ENCODE peak calls at places on chromosome 22, in five cellular contexts. M, P, F, N and E are unnamed samples.

GRCh38 chr22:44570476-44571445 is 72.7 kb upstream of the RTL6 start:
- DNase-seq in M (no peak), P (no peak), F (peak), N (no peak), E (no peak)

GRCh38 chr22:20957691-20958440 is 9.2 kb upstream of the AIFM3 start:
- DNase-seq in M (no peak), P (no peak), F (peak), N (peak), E (no peak)

GRCh38 chr22:32355760-32356159 is 1.9 kb upstream of the RFPL3 start:
- DNase-seq in M (no peak), P (no peak), F (no peak), N (no peak), E (no peak)

GRCh38 chr22:18000441-18001039 is 23.8 kb downstream of the MICAL3 start:
- DNase-seq in M (peak), P (no peak), F (peak), N (no peak), E (no peak)

GRCh38 chr22:37817705-37818311 is 5.4 kb upstream of the GALR3 start:
- DNase-seq in M (peak), P (peak), F (peak), N (peak), E (no peak)

GRCh38 chr22:45036154-45036553 is 26.3 kb upstream of the PHF21B start:
- DNase-seq in M (no peak), P (no peak), F (no peak), N (no peak), E (no peak)

GRCh38 chr22:50695421-50696250 is 23.0 kb downstream of the SHANK3 start:
- DNase-seq in M (peak), P (no peak), F (no peak), N (no peak), E (no peak)

GRCh38 chr22:27913162-27913741 is 5.8 kb downstream of the PITPNB start:
- DNase-seq in M (no peak), P (peak), F (peak), N (no peak), E (no peak)

GRCh38 chr22:35589071-35589735 is 27.9 kb downstream of the MB start:
- DNase-seq in M (no peak), P (no peak), F (no peak), N (no peak), E (no peak)

GRCh38 chr22:21032037-21032842 is at the start of gene SLC7A4:
- DNase-seq in M (no peak), P (no peak), F (peak), N (no peak), E (no peak)

GRCh38 chr22:36026741-36027140 is 1.9 kb downstream of the RBFOX2 start:
- DNase-seq in M (peak), P (no peak), F (peak), N (no peak), E (peak)

GRCh38 chr22:24894220-24894975 is 52.1 kb downstream of the LHFPL7 start:
- DNase-seq in M (peak), P (peak), F (peak), N (peak), E (peak)

GRCh38 chr22:17470880-17471500 is 92.3 kb upstream of the SLC25A18 start:
- DNase-seq in M (no peak), P (no peak), F (no peak), N (no peak), E (no peak)

GRCh38 chr22:46861968-46862367 is 99.5 kb downstream of the TBC1D22A start:
- DNase-seq in M (no peak), P (no peak), F (no peak), N (no peak), E (no peak)

GRCh38 chr22:33831207-33831606 is 89.1 kb downstream of the LARGE1 start:
- DNase-seq in M (no peak), P (no peak), F (no peak), N (no peak), E (no peak)

GRCh38 chr22:32850591-32851517 is 49.3 kb downstream of the TIMP3 start:
- DNase-seq in M (no peak), P (peak), F (no peak), N (peak), E (no peak)

GRCh38 chr22:17705565-17706450 is 67.3 kb downstream of the BCL2L13 start:
- DNase-seq in M (no peak), P (no peak), F (no peak), N (no peak), E (no peak)

GRCh38 chr22:39959640-39960447 is at the start of gene TMA7B:
- DNase-seq in M (peak), P (no peak), F (no peak), N (no peak), E (peak)

GRCh38 chr22:22928666-22929380 is 41.2 kb downstream of the IGLL5 start:
- DNase-seq in M (no peak), P (peak), F (no peak), N (peak), E (no peak)

GRCh38 chr22:28044546-28045173 is 125.6 kb upstream of the PITPNB start:
- DNase-seq in M (no peak), P (no peak), F (no peak), N (no peak), E (peak)

GRCh38 chr22:47967841-47968240 is 1205.4 kb downstream of the TBC1D22A start:
- DNase-seq in M (no peak), P (no peak), F (no peak), N (no peak), E (no peak)

GRCh38 chr22:41833369-41834004 is 582 bp downstream of the SREBF2 start:
- DNase-seq in M (peak), P (peak), F (peak), N (peak), E (peak)

GRCh38 chr22:17941501-17942406 is 82.6 kb downstream of the MICAL3 start:
- DNase-seq in M (no peak), P (peak), F (peak), N (no peak), E (no peak)

GRCh38 chr22:39142088-39142667 is 10.3 kb downstream of the CBX7 start:
- DNase-seq in M (no peak), P (no peak), F (no peak), N (no peak), E (no peak)

GRCh38 chr22:19123936-19124335 is 1.7 kb upstream of the DGCR2 start:
- DNase-seq in M (no peak), P (no peak), F (no peak), N (no peak), E (no peak)

GRCh38 chr22:49307071-49307830 is 520.4 kb downstream of the BRD1 start:
- DNase-seq in M (no peak), P (no peak), F (no peak), N (no peak), E (no peak)

GRCh38 chr22:44263547-44263946 is 49.2 kb downstream of the SHISAL1 start:
- DNase-seq in M (no peak), P (no peak), F (no peak), N (no peak), E (no peak)

GRCh38 chr22:39663751-39664150 is 93.2 kb downstream of the CACNA1I start:
- DNase-seq in M (no peak), P (no peak), F (no peak), N (no peak), E (no peak)

GRCh38 chr22:22810471-22810870 is 77.1 kb upstream of the IGLL5 start:
- DNase-seq in M (no peak), P (no peak), F (no peak), N (no peak), E (no peak)

GRCh38 chr22:24944224-24944937 is 2.1 kb downstream of the LHFPL7 start:
- DNase-seq in M (no peak), P (no peak), F (no peak), N (no peak), E (no peak)

GRCh38 chr22:48744967-48745841 is 1082.5 kb downstream of the BRD1 start:
- DNase-seq in M (no peak), P (peak), F (no peak), N (no peak), E (no peak)

GRCh38 chr22:48278620-48279464 is 1516.4 kb downstream of the TBC1D22A start:
- DNase-seq in M (no peak), P (no peak), F (no peak), N (no peak), E (no peak)

GRCh38 chr22:39989633-39990032 is 5.1 kb upstream of the FAM83F start:
- DNase-seq in M (no peak), P (no peak), F (no peak), N (no peak), E (no peak)

GRCh38 chr22:49523374-49524008 is 304.2 kb downstream of the BRD1 start:
- DNase-seq in M (no peak), P (no peak), F (no peak), N (no peak), E (no peak)

GRCh38 chr22:36328635-36329216 is 59.0 kb downstream of the MYH9 start:
- DNase-seq in M (no peak), P (no peak), F (peak), N (peak), E (peak)

GRCh38 chr22:49827853-49828598 is at the start of gene BRD1:
- DNase-seq in M (peak), P (peak), F (peak), N (peak), E (peak)